ENCODE peak calls at places on chromosomes 4 and X, in four cellular contexts. C, W, I and Y are unnamed samples.

GRCh38 chrX:119871245-119871598 is 311 bp downstream of the RNF113A start:
- DNase-seq in C (no peak), W (peak), I (no peak), Y (no peak)

GRCh38 chr4:73222466-73223257 is 35.9 kb downstream of the ANKRD17 start:
- DNase-seq in I (peak), W (peak), C (peak), Y (peak)

GRCh38 chrX:68669094-68669830 is 21.8 kb downstream of the STARD8 start:
- DNase-seq in C (no peak), W (peak), I (peak), Y (no peak)

GRCh38 chr4:24229976-24230375 is 340.1 kb upstream of the PPARGC1A start:
- DNase-seq in C (no peak), I (no peak), W (no peak), Y (no peak)

GRCh38 chr4:46653842-46654241 is 255.2 kb downstream of the COX7B2 start:
- DNase-seq in C (no peak), I (no peak), W (no peak), Y (no peak)

GRCh38 chr4:38016698-38017097 is 56.5 kb downstream of the PTTG2 start:
- DNase-seq in I (no peak), W (no peak), C (no peak), Y (no peak)

GRCh38 chr4:107913283-107913899 is 18.0 kb upstream of the CYP2U1 start:
- DNase-seq in C (peak), W (peak), I (peak), Y (no peak)

GRCh38 chr4:56762484-56763250 is 58.8 kb downstream of the SPINK2 start:
- DNase-seq in I (no peak), W (no peak), C (no peak), Y (no peak)

GRCh38 chrX:115929480-115929879 is 241.1 kb upstream of the AGTR2 start:
- DNase-seq in C (no peak), I (no peak), W (no peak), Y (no peak)

GRCh38 chr4:69718376-69719293 is 41.8 kb downstream of the SULT1B1 start:
- DNase-seq in I (no peak), W (no peak), C (no peak), Y (no peak)

GRCh38 chrX:31099536-31100090 is 27.8 kb upstream of the FTHL17 start:
- DNase-seq in C (no peak), I (no peak), W (no peak), Y (peak)

GRCh38 chrX:150508461-150509367 is 59.7 kb upstream of the MTM1 start:
- DNase-seq in C (no peak), W (no peak), I (no peak), Y (no peak)

GRCh38 chrX:29518100-29518499 is 697.3 kb upstream of the MAGEB2 start:
- DNase-seq in W (no peak), C (no peak), I (no peak), Y (no peak)

GRCh38 chr4:38145033-38145673 is 185.0 kb downstream of the PTTG2 start:
- DNase-seq in I (no peak), C (no peak), W (no peak), Y (no peak)

GRCh38 chr4:10002278-10002677 is 19.0 kb downstream of the SLC2A9 start:
- DNase-seq in W (no peak), C (peak), I (no peak), Y (no peak)

GRCh38 chrX:145792281-145792680 is 25.3 kb upstream of the SLITRK2 start:
- DNase-seq in C (no peak), W (no peak), I (no peak), Y (no peak)
- TF ChIP-seq NFIC in C (no peak), W (no peak), I (no peak), Y (no peak)

GRCh38 chrX:54184474-54184873 is 1.4 kb upstream of the FAM120C start:
- DNase-seq in W (peak), C (no peak), I (no peak), Y (no peak)
- TF ChIP-seq NFIC in W (no peak), C (no peak), I (no peak), Y (no peak)

DNA sequence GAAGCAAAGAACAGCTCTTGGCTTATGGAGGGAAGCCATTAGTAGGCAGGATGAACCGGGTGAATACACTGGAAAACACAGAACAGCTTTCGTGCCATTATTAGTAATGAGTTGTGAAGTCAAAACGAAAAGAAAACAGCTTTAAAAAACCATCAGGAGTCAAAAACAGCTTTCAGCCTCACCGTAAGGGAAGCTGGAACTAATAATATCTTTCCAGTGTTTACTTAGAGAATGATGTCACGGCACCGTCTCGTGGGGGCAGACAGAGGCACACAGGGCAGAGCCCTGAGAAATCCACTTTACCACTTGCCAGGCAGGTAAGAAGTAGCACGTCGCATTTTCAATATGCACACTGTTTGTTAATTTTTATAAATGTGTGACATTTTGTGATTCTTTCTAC is 37.9 kb upstream of the HMX1 start:
- DNase-seq in W (peak), I (no peak), C (no peak), Y (no peak)
- TF ChIP-seq NFIC in W (no peak), I (no peak), C (no peak), Y (no peak)

GRCh38 chr4:168765726-168766125 is 244.3 kb downstream of the CBR4 start:
- DNase-seq in W (no peak), I (no peak), C (no peak), Y (no peak)

GRCh38 chr4:168766537-168767316 is 243.3 kb downstream of the CBR4 start:
- DNase-seq in C (no peak), I (no peak), W (no peak), Y (no peak)

GRCh38 chr4:168771251-168771650 is 238.8 kb downstream of the CBR4 start:
- DNase-seq in C (no peak), I (no peak), W (no peak), Y (no peak)

GRCh38 chr4:168769857-168770256 is 240.2 kb downstream of the CBR4 start:
- DNase-seq in C (no peak), I (no peak), W (no peak), Y (no peak)

DNA sequence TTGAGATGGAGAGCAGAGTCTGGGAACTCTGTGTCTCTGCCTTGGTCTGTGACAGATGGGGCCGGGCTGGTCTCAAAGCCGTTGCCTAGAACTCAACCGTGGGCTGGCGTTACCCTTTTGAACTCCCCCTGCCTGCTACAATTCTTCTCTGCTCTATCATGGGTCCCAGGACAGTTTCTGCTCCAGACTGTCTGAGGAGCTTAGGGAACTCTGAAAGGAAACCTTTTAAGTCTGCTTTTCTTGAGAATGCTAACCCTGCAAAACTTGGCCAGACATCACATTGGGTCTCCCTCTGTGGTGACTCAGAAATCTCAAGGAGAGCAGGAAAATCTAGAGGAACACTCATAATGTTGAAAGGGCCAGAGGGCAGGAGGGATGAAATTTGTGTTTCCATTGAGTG is 240.6 kb downstream of the CBR4 start:
- DNase-seq in C (no peak), W (no peak), I (no peak), Y (no peak)
- TF ChIP-seq NFIC in C (no peak), W (peak), I (no peak), Y (no peak)

GRCh38 chrX:97039363-97040029 is 155.8 kb downstream of the RPA4 start:
- DNase-seq in I (no peak), W (no peak), C (no peak), Y (peak)
- TF ChIP-seq NFIC in I (no peak), W (peak), C (no peak), Y (peak)

DNA sequence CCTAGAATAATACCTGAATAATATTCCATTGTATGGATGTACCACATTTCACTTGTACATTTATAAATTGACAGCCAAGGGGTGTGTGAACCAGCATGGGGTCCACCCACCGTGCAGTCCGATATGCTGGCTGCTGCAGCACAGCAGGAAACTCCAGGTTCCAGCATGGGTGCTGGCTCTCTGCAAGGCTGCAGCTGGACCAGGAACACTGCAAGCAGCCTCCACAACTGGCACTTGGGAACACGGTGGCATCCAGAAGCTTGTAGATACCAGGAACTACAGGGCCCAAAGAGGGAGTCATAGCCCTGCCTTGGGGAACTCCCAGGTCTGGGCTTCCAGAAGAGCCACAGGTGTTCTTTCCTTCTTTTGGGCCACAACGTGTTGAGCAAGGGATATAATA is 91.2 kb downstream of the NXF2 start:
- DNase-seq in C (no peak), I (no peak), W (no peak), Y (no peak)
- TF ChIP-seq NFIC in C (no peak), I (no peak), W (no peak), Y (no peak)

GRCh38 chr4:140617494-140618060 is 48.8 kb upstream of the UCP1 start:
- DNase-seq in C (no peak), I (no peak), W (no peak), Y (no peak)
- TF ChIP-seq NFIC in C (no peak), I (no peak), W (no peak), Y (no peak)

DNA sequence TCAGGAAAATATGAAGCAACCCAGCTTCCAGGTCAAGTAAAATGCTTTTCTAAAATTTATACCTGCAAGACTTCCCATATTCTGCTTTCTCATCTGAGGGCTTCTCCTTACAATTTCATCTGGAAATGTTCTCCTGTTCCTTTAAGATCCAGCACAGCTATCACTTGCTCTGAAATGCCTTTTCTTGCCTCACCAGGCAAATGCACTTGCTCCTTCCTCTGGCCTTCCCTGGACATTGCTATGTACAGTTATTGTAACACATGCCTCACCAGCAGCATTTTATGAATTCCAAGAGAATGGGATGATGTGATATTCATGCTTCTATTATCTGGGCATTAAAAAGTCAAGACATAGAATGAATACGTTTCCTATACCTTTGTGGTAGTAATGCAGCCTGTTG is 842.1 kb upstream of the INTU start:
- DNase-seq in I (no peak), C (no peak), W (no peak), Y (no peak)
- TF ChIP-seq NFIC in I (no peak), C (no peak), W (no peak), Y (no peak)

GRCh38 chr4:53622739-53623151 is 31.5 kb upstream of the LNX1 start:
- DNase-seq in I (no peak), C (no peak), W (no peak), Y (no peak)
- TF ChIP-seq NFIC in I (no peak), C (no peak), W (no peak), Y (no peak)

GRCh38 chr4:144985014-144985413 is 113.0 kb downstream of the ANAPC10 start:
- DNase-seq in I (no peak), C (no peak), W (no peak), Y (no peak)

GRCh38 chr4:144989306-144989705 is 108.7 kb downstream of the ANAPC10 start:
- DNase-seq in I (no peak), W (no peak), C (no peak), Y (no peak)

DNA sequence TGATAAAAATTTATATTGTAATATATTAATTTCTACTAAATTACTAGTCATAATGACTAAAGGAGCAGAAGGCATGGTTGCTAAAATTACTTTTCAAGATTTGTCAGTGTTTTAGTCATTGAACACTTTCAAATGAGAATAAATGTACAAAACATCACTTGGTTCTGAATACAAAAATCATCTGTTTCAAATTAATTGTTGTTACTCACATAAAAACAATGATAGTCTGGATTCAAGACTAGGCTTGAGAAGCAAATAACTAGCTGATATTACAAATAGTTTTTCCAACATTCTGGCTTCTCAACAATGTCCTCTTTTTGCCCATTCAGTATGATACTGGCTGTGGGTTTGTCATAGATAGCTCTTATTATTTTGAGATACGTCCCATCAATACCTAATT is 112.5 kb downstream of the ANAPC10 start:
- DNase-seq in W (no peak), I (no peak), C (no peak), Y (no peak)
- TF ChIP-seq NFIC in W (no peak), I (no peak), C (no peak), Y (no peak)